ENCODE peak calls at places on chromosomes 11 and 22, in nine cellular contexts. J is stimulated activated CD4-positive, alpha-beta T cell treated with anti-CD3 and anti-CD28 coated beads, Interleukin-12 subunit alpha, Interleukin-12 subunit beta, amount 100 ng/mL, for 4 hours; G is CD8-positive, alpha-beta T cell; X is Daoy; K is fibroblast of pulmonary artery; Y is sciatic nerve; N is effector CD4-positive, alpha-beta T cell; H is NCI-H1092; M is NCI-H2029 treated with DMSO at 0.1 percent for 48 hours. W is an unnamed sample.

GRCh38 chr22:46374663-46375474 is 39.4 kb downstream of the TRMU start:
- DNase-seq in H (no peak), G (no peak), N (no peak), Y (no peak), K (no peak), X (no peak), J (no peak), M (no peak), W (no peak)

GRCh38 chr11:122115520-122116343 is at the start of gene BLID:
- DNase-seq in G (no peak), X (peak; percentile 33), K (peak; percentile 73), H (no peak), J (no peak), N (no peak), Y (peak; percentile 70), M (no peak), W (no peak)

GRCh38 chr11:1281974-1282365 is 27.5 kb downstream of the TOLLIP start:
- DNase-seq in G (no peak), N (no peak), X (no peak), Y (no peak), K (no peak), H (no peak), M (no peak), J (no peak), W (no peak)

GRCh38 chr22:40898850-40899357 is 37.0 kb upstream of the DNAJB7 start:
- DNase-seq in X (peak; percentile 37), Y (no peak), N (no peak), K (peak; percentile 73), G (no peak), M (no peak), J (no peak), H (peak; percentile 11), W (no peak)

GRCh38 chr22:42933783-42934144 is 76.7 kb upstream of the ARFGAP3 start:
- DNase-seq in X (peak; percentile 71), Y (no peak), J (no peak), M (no peak), N (no peak), H (no peak), G (no peak), K (peak; percentile 96), W (no peak)

GRCh38 chr11:85663080-85663729 is 1.7 kb downstream of the CREBZF start:
- DNase-seq in H (no peak), Y (no peak), G (no peak), M (no peak), K (no peak), J (no peak), X (no peak), N (no peak), W (no peak)

GRCh38 chr11:31817621-31818493 is 6.7 kb upstream of the PAX6 start:
- DNase-seq in N (no peak), M (no peak), K (no peak), G (no peak), X (peak; percentile 43), Y (no peak), J (no peak), H (no peak), W (no peak)

GRCh38 chr22:43755452-43755851 is 56.7 kb downstream of the EFCAB6 start:
- DNase-seq in J (no peak), G (no peak), M (no peak), Y (no peak), H (no peak), X (no peak), N (no peak), K (no peak), W (no peak)

GRCh38 chr11:47355283-47356128 is 3.0 kb upstream of the MYBPC3 start:
- DNase-seq in H (peak; percentile 86), X (peak; percentile 93), N (no peak), Y (peak; percentile 96), M (peak; percentile 59), G (no peak), K (peak; percentile 94), J (no peak), W (no peak)

GRCh38 chr11:114556135-114556534 is 3.5 kb downstream of the NXPE1 start:
- DNase-seq in G (no peak), M (no peak), H (no peak), N (no peak), X (no peak), J (no peak), Y (no peak), K (no peak), W (no peak)

GRCh38 chr11:5684627-5685362 is at the start of gene TRIM5:
- DNase-seq in K (peak; percentile 98), Y (peak; percentile 88), N (peak; percentile 70), G (peak; percentile 58), M (no peak), J (peak; percentile 67), X (peak; percentile 93), H (no peak), W (peak; percentile 67)

GRCh38 chr11:63866211-63866610 is 27.3 kb downstream of the MARK2 start:
- DNase-seq in H (peak; percentile 24), G (peak; percentile 64), J (peak; percentile 61), K (peak; percentile 68), Y (peak; percentile 77), X (peak; percentile 30), N (peak; percentile 64), M (no peak), W (peak; percentile 44)

GRCh38 chr11:60821827-60822599 is 19.9 kb upstream of the CCDC86 start:
- DNase-seq in X (no peak), M (no peak), H (no peak), K (no peak), J (no peak), Y (no peak), G (no peak), N (no peak), W (no peak)

GRCh38 chr11:128039140-128040021 is 548.0 kb downstream of the ETS1 start:
- DNase-seq in Y (no peak), H (no peak), K (peak; percentile 85), X (peak; percentile 96), J (peak; percentile 51), G (peak; percentile 69), N (peak; percentile 63), M (peak; percentile 45), W (peak; percentile 64)

GRCh38 chr22:39475902-39476301 is 19.1 kb downstream of the MGAT3 start:
- DNase-seq in G (no peak), X (no peak), J (no peak), H (no peak), Y (no peak), M (no peak), K (no peak), N (no peak), W (no peak)

GRCh38 chr11:86726118-86726748 is 53.8 kb upstream of the ME3 start:
- DNase-seq in N (no peak), H (no peak), M (no peak), Y (no peak), J (no peak), G (no peak), X (peak; percentile 59), K (no peak), W (no peak)

GRCh38 chr22:42743501-42743991 is 22.9 kb upstream of the A4GALT start:
- DNase-seq in N (no peak), K (peak; percentile 97), M (no peak), X (peak; percentile 86), G (no peak), Y (peak; percentile 88), H (no peak), J (no peak), W (no peak)

GRCh38 chr11:133724116-133724515 is 121.2 kb downstream of the SPATA19 start:
- DNase-seq in X (no peak), G (no peak), M (no peak), Y (no peak), K (no peak), H (no peak), J (no peak), N (no peak), W (no peak)

GRCh38 chr11:86660011-86660595 is 12.3 kb downstream of the ME3 start:
- DNase-seq in K (peak; percentile 59), M (no peak), H (no peak), G (no peak), J (no peak), N (no peak), X (peak; percentile 55), Y (no peak), W (no peak)

GRCh38 chr11:60857378-60858232 is 1.9 kb upstream of the PTGDR2 start:
- DNase-seq in M (no peak), Y (no peak), G (no peak), K (no peak), X (no peak), J (no peak), H (no peak), N (no peak), W (no peak)

GRCh38 chr11:120022617-120023016 is 115.3 kb downstream of the TRIM29 start:
- DNase-seq in X (no peak), N (no peak), J (no peak), H (no peak), M (no peak), Y (no peak), K (no peak), G (no peak), W (no peak)

GRCh38 chr11:6545917-6546605 is 49.0 kb downstream of the DNHD1 start:
- DNase-seq in H (no peak), K (no peak), G (no peak), Y (no peak), X (no peak), M (no peak), J (no peak), N (no peak), W (no peak)

GRCh38 chr22:28044546-28045173 is 125.6 kb upstream of the PITPNB start:
- DNase-seq in X (no peak), N (no peak), J (no peak), Y (no peak), H (no peak), K (no peak), M (no peak), G (no peak), W (no peak)

GRCh38 chr11:63779044-63779443 is 10.5 kb upstream of the ZFTA start:
- DNase-seq in G (no peak), H (no peak), Y (no peak), J (no peak), M (no peak), N (no peak), K (peak; percentile 33), X (no peak), W (no peak)

GRCh38 chr11:88179141-88179540 is 3.9 kb upstream of the RAB38 start:
- DNase-seq in G (no peak), N (no peak), J (no peak), K (no peak), M (no peak), X (peak; percentile 77), Y (no peak), H (no peak), W (no peak)

GRCh38 chr22:24810043-24810749 is 4.2 kb downstream of the SGSM1 start:
- DNase-seq in M (no peak), Y (no peak), X (peak; percentile 64), K (peak; percentile 18), H (peak; percentile 83), N (no peak), J (no peak), G (no peak), W (no peak)

GRCh38 chr22:24499706-24500105 is 4.6 kb downstream of the UPB1 start:
- DNase-seq in N (no peak), H (no peak), X (no peak), G (no peak), Y (no peak), K (no peak), M (no peak), J (no peak), W (no peak)

GRCh38 chr11:64885367-64886286 is 7.2 kb upstream of the EHD1 start:
- DNase-seq in K (peak; percentile 90), Y (no peak), H (no peak), G (no peak), M (no peak), N (no peak), J (no peak), X (peak; percentile 55), W (no peak)

GRCh38 chr22:42831712-42832111 is 25.4 kb downstream of the ARFGAP3 start:
- DNase-seq in Y (no peak), H (no peak), M (no peak), J (no peak), N (no peak), G (no peak), X (no peak), K (no peak), W (no peak)

GRCh38 chr11:12827929-12828812 is 153.9 kb downstream of the TEAD1 start:
- DNase-seq in H (peak; percentile 79), X (peak; percentile 54), K (peak; percentile 85), Y (peak; percentile 70), J (no peak), N (no peak), G (no peak), M (peak; percentile 88), W (no peak)

GRCh38 chr11:117562111-117562510 is 234.5 kb downstream of the CEP164 start:
- DNase-seq in M (no peak), Y (no peak), X (no peak), J (no peak), H (no peak), N (no peak), G (no peak), K (no peak), W (no peak)

W was measured in effector memory CD4-positive, alpha-beta T cell.